ENCODE peak calls at places on chromosomes 1 and 21, in nine cellular contexts. One of them, this sample, is unnamed. For H3K4me1, the result is how much of the 10 kb centered on the place peaks cover.

GRCh38 chr1:169133801-169134558 is 27.5 kb downstream of the ATP1B1 start:
- DNase-seq in Peyer's patch: no peak
- DNase-seq in GM23338: no peak
- DNase-seq in hepatocyte: no peak
- DNase-seq in left lung: no peak
- DNase-seq in lung: no peak
- DNase-seq in astrocyte: no peak
- DNase-seq in lower lobe of right lung: no peak
- DNase-seq in body of pancreas: no peak
- DNase-seq in this sample: no peak

GRCh38 chr1:25031601-25031965 is 101.5 kb upstream of the RUNX3 start:
- DNase-seq in Peyer's patch: no peak
- DNase-seq in GM23338: no peak
- DNase-seq in hepatocyte: no peak
- DNase-seq in left lung: no peak
- DNase-seq in lung: no peak
- DNase-seq in astrocyte: no peak
- DNase-seq in lower lobe of right lung: no peak
- DNase-seq in body of pancreas: no peak
- DNase-seq in this sample: no peak

GRCh38 chr1:52142220-52143153 is 598 bp downstream of the ZFYVE9 start:
- DNase-seq in Peyer's patch: peak
- DNase-seq in GM23338: peak
- DNase-seq in hepatocyte: peak
- DNase-seq in left lung: peak
- DNase-seq in lung: peak
- DNase-seq in astrocyte: peak
- DNase-seq in lower lobe of right lung: peak
- DNase-seq in body of pancreas: peak
- DNase-seq in this sample: peak

GRCh38 chr1:3910769-3911520 is 10.9 kb upstream of the C1orf174 start:
- DNase-seq in Peyer's patch: peak
- DNase-seq in GM23338: peak
- DNase-seq in hepatocyte: peak
- DNase-seq in left lung: peak
- DNase-seq in lung: peak
- DNase-seq in astrocyte: no peak
- DNase-seq in lower lobe of right lung: peak
- DNase-seq in body of pancreas: peak
- DNase-seq in this sample: no peak

GRCh38 chr1:180636138-180636537 is 4.3 kb downstream of the XPR1 start:
- DNase-seq in Peyer's patch: no peak
- DNase-seq in GM23338: peak
- DNase-seq in hepatocyte: no peak
- DNase-seq in left lung: no peak
- DNase-seq in lung: no peak
- DNase-seq in astrocyte: no peak
- DNase-seq in lower lobe of right lung: no peak
- DNase-seq in body of pancreas: peak
- DNase-seq in this sample: no peak

GRCh38 chr1:97143236-97143882 is 421.8 kb downstream of the PTBP2 start:
- DNase-seq in Peyer's patch: no peak
- DNase-seq in GM23338: no peak
- DNase-seq in hepatocyte: no peak
- DNase-seq in left lung: no peak
- DNase-seq in lung: no peak
- DNase-seq in astrocyte: peak
- DNase-seq in lower lobe of right lung: no peak
- DNase-seq in body of pancreas: no peak
- DNase-seq in this sample: no peak

GRCh38 chr1:114455102-114455785 is 55.8 kb downstream of the TRIM33 start:
- DNase-seq in Peyer's patch: no peak
- DNase-seq in GM23338: no peak
- DNase-seq in hepatocyte: peak
- DNase-seq in left lung: no peak
- DNase-seq in lung: no peak
- DNase-seq in astrocyte: no peak
- DNase-seq in lower lobe of right lung: no peak
- DNase-seq in body of pancreas: no peak
- DNase-seq in this sample: no peak

GRCh38 chr21:30102881-30103280 is 63.7 kb downstream of the CLDN17 start:
- DNase-seq in Peyer's patch: no peak
- DNase-seq in GM23338: no peak
- DNase-seq in hepatocyte: no peak
- DNase-seq in left lung: no peak
- DNase-seq in lung: no peak
- DNase-seq in astrocyte: no peak
- DNase-seq in lower lobe of right lung: no peak
- DNase-seq in body of pancreas: no peak
- DNase-seq in this sample: no peak

GRCh38 chr21:32886339-32886738 is 114.8 kb upstream of the PAXBP1 start:
- DNase-seq in Peyer's patch: no peak
- DNase-seq in GM23338: no peak
- DNase-seq in hepatocyte: no peak
- DNase-seq in left lung: no peak
- DNase-seq in lung: no peak
- DNase-seq in astrocyte: no peak
- DNase-seq in lower lobe of right lung: no peak
- DNase-seq in body of pancreas: no peak
- DNase-seq in this sample: no peak

GRCh38 chr1:153364766-153365678 is 7.4 kb downstream of the S100A9 start:
- DNase-seq in Peyer's patch: no peak
- DNase-seq in GM23338: no peak
- DNase-seq in hepatocyte: no peak
- DNase-seq in left lung: no peak
- DNase-seq in lung: no peak
- DNase-seq in astrocyte: no peak
- DNase-seq in lower lobe of right lung: no peak
- DNase-seq in body of pancreas: no peak
- DNase-seq in this sample: peak

GRCh38 chr1:98920441-98921110 is 84.1 kb downstream of the PLPPR5 start:
- DNase-seq in Peyer's patch: no peak
- DNase-seq in GM23338: no peak
- DNase-seq in hepatocyte: no peak
- DNase-seq in left lung: no peak
- DNase-seq in lung: no peak
- DNase-seq in astrocyte: peak
- DNase-seq in lower lobe of right lung: no peak
- DNase-seq in body of pancreas: no peak
- DNase-seq in this sample: no peak

GRCh38 chr21:29640233-29640554 is 299.6 kb downstream of the GRIK1 start:
- DNase-seq in Peyer's patch: no peak
- DNase-seq in GM23338: no peak
- DNase-seq in hepatocyte: no peak
- DNase-seq in left lung: no peak
- DNase-seq in lung: no peak
- DNase-seq in astrocyte: no peak
- DNase-seq in lower lobe of right lung: no peak
- DNase-seq in body of pancreas: no peak
- DNase-seq in this sample: no peak

GRCh38 chr1:185376840-185377635 is 60.0 kb upstream of the IVNS1ABP start:
- DNase-seq in Peyer's patch: no peak
- DNase-seq in GM23338: no peak
- DNase-seq in hepatocyte: no peak
- DNase-seq in left lung: peak
- DNase-seq in lung: no peak
- DNase-seq in astrocyte: peak
- DNase-seq in lower lobe of right lung: no peak
- DNase-seq in body of pancreas: peak
- DNase-seq in this sample: no peak

GRCh38 chr1:153957744-153958110 is 685 bp downstream of the CRTC2 start:
- DNase-seq in Peyer's patch: no peak
- DNase-seq in GM23338: peak
- DNase-seq in hepatocyte: no peak
- DNase-seq in left lung: no peak
- DNase-seq in lung: no peak
- DNase-seq in astrocyte: peak
- DNase-seq in lower lobe of right lung: no peak
- DNase-seq in body of pancreas: no peak
- DNase-seq in this sample: no peak

GRCh38 chr1:236024655-236025054 is 40.2 kb downstream of the NID1 start:
- DNase-seq in Peyer's patch: no peak
- DNase-seq in GM23338: no peak
- DNase-seq in hepatocyte: no peak
- DNase-seq in left lung: no peak
- DNase-seq in lung: no peak
- DNase-seq in astrocyte: no peak
- DNase-seq in lower lobe of right lung: no peak
- DNase-seq in body of pancreas: no peak
- DNase-seq in this sample: no peak

GRCh38 chr1:116433283-116434257 is 60.5 kb downstream of the ATP1A1 start:
- DNase-seq in Peyer's patch: peak
- DNase-seq in GM23338: no peak
- DNase-seq in hepatocyte: no peak
- DNase-seq in left lung: no peak
- DNase-seq in lung: no peak
- DNase-seq in astrocyte: peak
- DNase-seq in lower lobe of right lung: no peak
- DNase-seq in body of pancreas: peak
- DNase-seq in this sample: no peak

GRCh38 chr1:81304187-81304586 is 496.5 kb upstream of the ADGRL2 start:
- DNase-seq in Peyer's patch: no peak
- DNase-seq in GM23338: no peak
- DNase-seq in hepatocyte: no peak
- DNase-seq in left lung: no peak
- DNase-seq in lung: no peak
- DNase-seq in astrocyte: peak
- DNase-seq in lower lobe of right lung: no peak
- DNase-seq in body of pancreas: no peak
- DNase-seq in this sample: no peak

GRCh38 chr1:98651116-98651625 is 10.3 kb upstream of the SNX7 start:
- DNase-seq in Peyer's patch: no peak
- DNase-seq in GM23338: no peak
- DNase-seq in hepatocyte: no peak
- DNase-seq in left lung: no peak
- DNase-seq in lung: no peak
- DNase-seq in astrocyte: no peak
- DNase-seq in lower lobe of right lung: no peak
- DNase-seq in body of pancreas: no peak
- DNase-seq in this sample: no peak

GRCh38 chr1:19563336-19564097 is 78.2 kb upstream of the CAPZB start:
- DNase-seq in Peyer's patch: peak
- DNase-seq in GM23338: no peak
- DNase-seq in hepatocyte: peak
- DNase-seq in left lung: peak
- DNase-seq in lung: peak
- DNase-seq in astrocyte: peak
- DNase-seq in lower lobe of right lung: peak
- DNase-seq in body of pancreas: peak
- DNase-seq in this sample: peak

GRCh38 chr1:232586679-232587078 is 43.3 kb downstream of the SIPA1L2 start:
- DNase-seq in Peyer's patch: no peak
- DNase-seq in GM23338: no peak
- DNase-seq in hepatocyte: no peak
- DNase-seq in left lung: no peak
- DNase-seq in lung: no peak
- DNase-seq in astrocyte: no peak
- DNase-seq in lower lobe of right lung: no peak
- DNase-seq in body of pancreas: no peak
- DNase-seq in this sample: no peak

GRCh38 chr1:214638997-214639396 is 36.0 kb downstream of the CENPF start:
- DNase-seq in Peyer's patch: no peak
- DNase-seq in GM23338: no peak
- DNase-seq in hepatocyte: no peak
- DNase-seq in left lung: no peak
- DNase-seq in lung: no peak
- DNase-seq in astrocyte: peak
- DNase-seq in lower lobe of right lung: no peak
- DNase-seq in body of pancreas: no peak
- DNase-seq in this sample: no peak

GRCh38 chr1:147414505-147415163 is 126.7 kb upstream of the BCL9 start:
- DNase-seq in Peyer's patch: no peak
- DNase-seq in GM23338: no peak
- DNase-seq in hepatocyte: no peak
- DNase-seq in left lung: no peak
- DNase-seq in lung: no peak
- DNase-seq in astrocyte: no peak
- DNase-seq in lower lobe of right lung: no peak
- DNase-seq in body of pancreas: no peak
- DNase-seq in this sample: no peak

GRCh38 chr1:43438576-43439120 is 15.1 kb downstream of the HYI start:
- DNase-seq in Peyer's patch: no peak
- DNase-seq in GM23338: no peak
- DNase-seq in hepatocyte: no peak
- DNase-seq in left lung: no peak
- DNase-seq in lung: no peak
- DNase-seq in astrocyte: no peak
- DNase-seq in lower lobe of right lung: no peak
- DNase-seq in body of pancreas: no peak
- DNase-seq in this sample: no peak

GRCh38 chr1:91885331-91885715 is 628 bp downstream of the TGFBR3 start:
- DNase-seq in Peyer's patch: peak
- DNase-seq in GM23338: peak
- DNase-seq in hepatocyte: peak
- DNase-seq in left lung: peak
- DNase-seq in lung: peak
- DNase-seq in astrocyte: no peak
- DNase-seq in lower lobe of right lung: peak
- DNase-seq in body of pancreas: peak
- DNase-seq in this sample: peak
- TF ChIP-seq CTCF in Peyer's patch: no peak
- TF ChIP-seq CTCF in GM23338: no peak
- TF ChIP-seq CTCF in hepatocyte: no peak
- TF ChIP-seq CTCF in left lung: no peak
- TF ChIP-seq CTCF in lung: no peak
- TF ChIP-seq CTCF in astrocyte: no peak
- TF ChIP-seq CTCF in lower lobe of right lung: no peak
- TF ChIP-seq CTCF in body of pancreas: no peak
- TF ChIP-seq CTCF in this sample: no peak

GRCh38 chr21:43719748-43720538 is 1.0 kb downstream of the PDXK start:
- DNase-seq in Peyer's patch: peak
- DNase-seq in GM23338: no peak
- DNase-seq in hepatocyte: no peak
- DNase-seq in left lung: peak
- DNase-seq in lung: no peak
- DNase-seq in astrocyte: no peak
- DNase-seq in lower lobe of right lung: peak
- DNase-seq in body of pancreas: peak
- DNase-seq in this sample: no peak
- H3K4me1 ChIP-seq in Peyer's patch: under half
- H3K4me1 ChIP-seq in GM23338: under half
- H3K4me1 ChIP-seq in hepatocyte: under half
- H3K4me1 ChIP-seq in left lung: half or more
- H3K4me1 ChIP-seq in lung: under half
- H3K4me1 ChIP-seq in astrocyte: under half
- H3K4me1 ChIP-seq in lower lobe of right lung: under half
- H3K4me1 ChIP-seq in body of pancreas: half or more
- H3K4me1 ChIP-seq in this sample: under half

GRCh38 chr1:27522860-27523665 is 33.1 kb upstream of the WASF2 start:
- DNase-seq in Peyer's patch: no peak
- DNase-seq in GM23338: peak
- DNase-seq in hepatocyte: peak
- DNase-seq in left lung: no peak
- DNase-seq in lung: no peak
- DNase-seq in astrocyte: no peak
- DNase-seq in lower lobe of right lung: no peak
- DNase-seq in body of pancreas: peak
- DNase-seq in this sample: no peak
- TF ChIP-seq CTCF in Peyer's patch: no peak
- TF ChIP-seq CTCF in GM23338: peak
- TF ChIP-seq CTCF in hepatocyte: peak
- TF ChIP-seq CTCF in left lung: peak
- TF ChIP-seq CTCF in lung: peak
- TF ChIP-seq CTCF in astrocyte: peak
- TF ChIP-seq CTCF in lower lobe of right lung: peak
- TF ChIP-seq CTCF in body of pancreas: no peak
- TF ChIP-seq CTCF in this sample: peak

GRCh38 chr1:63874278-63874880 is 100.6 kb downstream of the ROR1 start:
- DNase-seq in Peyer's patch: no peak
- DNase-seq in GM23338: no peak
- DNase-seq in hepatocyte: no peak
- DNase-seq in left lung: no peak
- DNase-seq in lung: no peak
- DNase-seq in astrocyte: peak
- DNase-seq in lower lobe of right lung: no peak
- DNase-seq in body of pancreas: no peak
- DNase-seq in this sample: no peak
- H3K4me1 ChIP-seq in Peyer's patch: under half
- H3K4me1 ChIP-seq in GM23338: half or more
- H3K4me1 ChIP-seq in hepatocyte: under half
- H3K4me1 ChIP-seq in left lung: under half
- H3K4me1 ChIP-seq in lung: under half
- H3K4me1 ChIP-seq in astrocyte: half or more
- H3K4me1 ChIP-seq in lower lobe of right lung: under half
- H3K4me1 ChIP-seq in body of pancreas: under half
- H3K4me1 ChIP-seq in this sample: under half

This sample was measured in ascending aorta.